ENCODE peak calls at places on chromosome 11, in seven cellular contexts. D, U, Y, P, L, J and S are unnamed samples.

GRCh38 chr11:122656631-122657101 is 1.1 kb downstream of the UBASH3B start:
- DNase-seq in D (peak), U (peak), Y (peak), P (no peak), L (no peak), J (no peak), S (peak)

GRCh38 chr11:110450246-110450645 is 20.5 kb downstream of the FDX1 start:
- DNase-seq in D (no peak), U (no peak), Y (no peak), P (no peak), L (no peak), J (no peak), S (no peak)

GRCh38 chr11:111691176-111691575 is 75.0 kb downstream of the PPP2R1B start:
- DNase-seq in D (no peak), U (no peak), Y (no peak), P (no peak), L (no peak), J (no peak), S (no peak)

GRCh38 chr11:117945047-117945820 is 16.0 kb upstream of the TMPRSS13 start:
- DNase-seq in D (no peak), U (no peak), Y (peak), P (no peak), L (no peak), J (no peak), S (no peak)

GRCh38 chr11:8809605-8810272 is 101.2 kb upstream of the AKIP1 start:
- DNase-seq in D (no peak), U (no peak), Y (no peak), P (no peak), L (no peak), J (peak), S (no peak)

GRCh38 chr11:120198403-120198786 is 12.4 kb upstream of the OAF start:
- DNase-seq in D (no peak), U (no peak), Y (no peak), P (no peak), L (no peak), J (no peak), S (no peak)

GRCh38 chr11:128687321-128687720 is 6.6 kb upstream of the FLI1 start:
- DNase-seq in D (peak), U (peak), Y (peak), P (no peak), L (no peak), J (peak), S (peak)

GRCh38 chr11:130310622-130311021 is 4.1 kb downstream of the ZBTB44 start:
- DNase-seq in D (no peak), U (no peak), Y (no peak), P (no peak), L (no peak), J (no peak), S (no peak)

GRCh38 chr11:65298131-65298535 is 16.5 kb upstream of the CDC42EP2 start:
- DNase-seq in D (peak), U (peak), Y (no peak), P (no peak), L (no peak), J (peak), S (no peak)

GRCh38 chr11:73143126-73143838 is 1.2 kb upstream of the FCHSD2 start:
- DNase-seq in D (no peak), U (peak), Y (no peak), P (no peak), L (no peak), J (peak), S (no peak)

GRCh38 chr11:12066056-12066798 is 44.2 kb upstream of the MICAL2 start:
- DNase-seq in D (no peak), U (no peak), Y (no peak), P (no peak), L (no peak), J (peak), S (no peak)

GRCh38 chr11:19232910-19233503 is 7.7 kb downstream of the E2F8 start:
- DNase-seq in D (no peak), U (no peak), Y (no peak), P (no peak), L (no peak), J (peak), S (no peak)

GRCh38 chr11:73331138-73331916 is 23.3 kb downstream of the ARHGEF17 start:
- DNase-seq in D (no peak), U (no peak), Y (peak), P (no peak), L (no peak), J (no peak), S (peak)

GRCh38 chr11:18617688-18618340 is 16.3 kb downstream of the SPTY2D1 start:
- DNase-seq in D (no peak), U (no peak), Y (no peak), P (no peak), L (no peak), J (no peak), S (no peak)

GRCh38 chr11:40280161-40281054 is 1179.0 kb downstream of the LRRC4C start:
- DNase-seq in D (no peak), U (no peak), Y (peak), P (no peak), L (no peak), J (no peak), S (no peak)

GRCh38 chr11:16086229-16086628 is 270.1 kb downstream of the SOX6 start:
- DNase-seq in D (no peak), U (no peak), Y (peak), P (no peak), L (no peak), J (peak), S (peak)

GRCh38 chr11:128208329-128209220 is 378.8 kb downstream of the ETS1 start:
- DNase-seq in D (no peak), U (no peak), Y (no peak), P (no peak), L (no peak), J (peak), S (no peak)

GRCh38 chr11:111841370-111842053 is 29.9 kb downstream of the ALG9 start:
- DNase-seq in D (peak), U (peak), Y (peak), P (peak), L (peak), J (peak), S (peak)

GRCh38 chr11:24687748-24688147 is 190.9 kb downstream of the LUZP2 start:
- DNase-seq in D (no peak), U (no peak), Y (no peak), P (no peak), L (no peak), J (no peak), S (no peak)

GRCh38 chr11:70066628-70067027 is 11.5 kb upstream of the ANO1 start:
- DNase-seq in D (no peak), U (peak), Y (no peak), P (no peak), L (no peak), J (no peak), S (no peak)

GRCh38 chr11:130546438-130546837 is 98.0 kb downstream of the ADAMTS15 start:
- DNase-seq in D (no peak), U (no peak), Y (no peak), P (no peak), L (no peak), J (no peak), S (no peak)

GRCh38 chr11:56624661-56625110 is 10.0 kb upstream of the OR5M1 start:
- DNase-seq in D (no peak), U (peak), Y (peak), P (no peak), L (no peak), J (peak), S (no peak)

GRCh38 chr11:70012134-70012733 is 65.9 kb upstream of the ANO1 start:
- DNase-seq in D (no peak), U (no peak), Y (no peak), P (no peak), L (no peak), J (no peak), S (no peak)

GRCh38 chr11:69707156-69707555 is 3.3 kb upstream of the FGF19 start:
- DNase-seq in D (no peak), U (peak), Y (peak), P (no peak), L (no peak), J (no peak), S (no peak)

GRCh38 chr11:86374121-86374520 is 566 bp upstream of the CCDC81 start:
- DNase-seq in D (no peak), U (no peak), Y (no peak), P (no peak), L (no peak), J (no peak), S (no peak)

GRCh38 chr11:86370171-86370570 is 4.5 kb upstream of the CCDC81 start:
- DNase-seq in D (no peak), U (no peak), Y (no peak), P (no peak), L (no peak), J (no peak), S (no peak)

GRCh38 chr11:86374586-86374985 is at the start of gene CCDC81:
- DNase-seq in D (no peak), U (no peak), Y (peak), P (no peak), L (no peak), J (peak), S (peak)

GRCh38 chr11:86370922-86371614 is 3.6 kb upstream of the CCDC81 start:
- DNase-seq in D (no peak), U (no peak), Y (peak), P (no peak), L (no peak), J (peak), S (no peak)

DNA sequence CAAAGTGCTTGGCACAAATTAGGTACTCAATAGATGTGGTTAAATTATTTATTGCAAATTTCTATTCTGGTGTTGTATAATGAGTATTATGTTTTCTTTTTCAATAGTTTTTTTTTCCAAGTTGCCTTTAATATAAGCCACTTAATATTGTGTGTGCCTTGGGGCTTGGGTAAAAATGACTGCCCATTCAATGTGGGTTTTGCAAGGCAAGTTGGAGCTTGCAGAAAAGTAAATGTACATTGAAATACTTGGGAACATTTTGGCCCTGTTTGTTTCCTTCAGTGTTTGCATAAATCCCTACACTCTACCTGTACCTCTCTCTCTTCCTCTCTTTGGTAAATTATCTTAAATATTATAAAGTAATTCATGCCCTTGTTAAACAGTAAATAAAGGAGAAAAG is 2.1 kb upstream of the CCDC81 start:
- DNase-seq in D (no peak), U (no peak), Y (no peak), P (no peak), L (no peak), J (no peak), S (no peak)
- TF ChIP-seq CTCF in D (no peak), U (no peak), Y (no peak), P (no peak), L (no peak), J (no peak), S (no peak)

GRCh38 chr11:10638285-10638684 is 55.3 kb downstream of the IRAG1 start:
- DNase-seq in D (no peak), U (no peak), Y (no peak), P (no peak), L (no peak), J (peak), S (no peak)
- TF ChIP-seq CTCF in D (no peak), U (no peak), Y (no peak), P (no peak), L (no peak), J (no peak), S (no peak)

DNA sequence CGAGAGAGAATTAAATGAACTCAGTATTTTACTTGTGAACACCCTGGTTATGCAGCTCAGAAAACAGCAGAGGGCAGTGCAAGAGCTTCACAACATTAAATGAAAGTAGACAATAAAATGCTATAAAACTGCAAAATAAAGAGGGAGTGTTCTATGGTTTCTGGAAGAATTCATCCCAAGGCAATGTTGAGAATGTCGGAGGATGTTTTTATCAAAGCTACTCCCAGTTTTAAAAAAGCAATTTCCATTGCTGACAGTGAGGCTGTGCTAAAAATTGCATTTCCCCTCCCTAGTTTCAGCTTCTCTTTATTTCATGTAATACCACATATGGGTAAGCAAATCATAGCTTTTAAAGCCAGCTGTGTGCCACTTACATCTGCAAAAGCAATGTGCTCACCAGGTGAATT is 296.9 kb downstream of the RAB38 start:
- DNase-seq in D (no peak), U (peak), Y (peak), P (no peak), L (no peak), J (peak), S (no peak)
- TF ChIP-seq CTCF in D (peak), U (no peak), Y (peak), P (peak), L (no peak), J (peak), S (peak)

GRCh38 chr11:74684661-74685060 is 46.6 kb downstream of the CHRDL2 start:
- DNase-seq in D (peak), U (no peak), Y (no peak), P (no peak), L (no peak), J (no peak), S (no peak)

GRCh38 chr11:74685905-74686304 is 45.3 kb downstream of the CHRDL2 start:
- DNase-seq in D (peak), U (no peak), Y (no peak), P (no peak), L (no peak), J (no peak), S (no peak)

GRCh38 chr11:74685338-74685737 is 45.9 kb downstream of the CHRDL2 start:
- DNase-seq in D (no peak), U (no peak), Y (no peak), P (no peak), L (no peak), J (no peak), S (no peak)

GRCh38 chr11:74687237-74688005 is 43.8 kb downstream of the CHRDL2 start:
- DNase-seq in D (peak), U (no peak), Y (no peak), P (no peak), L (no peak), J (peak), S (no peak)

DNA sequence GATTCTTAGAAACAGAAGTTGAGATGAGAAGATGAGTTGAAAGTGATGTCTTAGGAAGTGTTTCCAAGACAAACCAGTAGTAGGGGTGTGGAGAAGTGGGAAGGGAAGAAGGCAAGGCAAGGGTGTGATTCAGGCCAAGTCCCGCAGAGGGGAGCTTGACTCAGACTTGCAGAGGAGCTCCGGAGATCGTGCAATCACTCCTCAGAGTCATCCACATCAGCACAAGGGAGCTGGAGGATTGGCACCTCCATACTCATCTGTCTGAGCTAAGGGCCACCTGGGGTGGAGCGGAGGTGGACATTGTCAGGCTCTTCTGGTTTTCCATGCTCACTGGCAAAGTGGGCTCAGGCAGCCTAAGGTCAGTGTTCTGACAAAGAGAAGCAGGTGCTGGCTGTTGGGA is 44.4 kb downstream of the CHRDL2 start:
- DNase-seq in D (peak), U (no peak), Y (no peak), P (no peak), L (no peak), J (peak), S (no peak)
- TF ChIP-seq CTCF in D (no peak), U (no peak), Y (no peak), P (no peak), L (no peak), J (no peak), S (no peak)